ENCODE peak calls at places on chromosomes 13 and 19, in seven cellular contexts. One of them, this sample, is unnamed.

GRCh38 chr19:48419158-48419920 is 25.9 kb downstream of the GRIN2D start:
- DNase-seq in fibroblast of mammary gland: peak
- DNase-seq in ELR: peak
- DNase-seq in choroid plexus epithelial cell: peak
- DNase-seq in mesendoderm: peak
- DNase-seq in stimulated activated CD4-positive, alpha-beta T cell treated with anti-CD3 and anti-CD28 coated beads, Interleukin-15, amount 100 ng/mL, for 24 hours: peak
- DNase-seq in neural progenitor cell: peak
- DNase-seq in this sample: no peak

GRCh38 chr19:14475251-14476073 is at the start of gene PTGER1:
- DNase-seq in fibroblast of mammary gland: peak
- DNase-seq in ELR: peak
- DNase-seq in choroid plexus epithelial cell: peak
- DNase-seq in mesendoderm: peak
- DNase-seq in stimulated activated CD4-positive, alpha-beta T cell treated with anti-CD3 and anti-CD28 coated beads, Interleukin-15, amount 100 ng/mL, for 24 hours: peak
- DNase-seq in neural progenitor cell: peak
- DNase-seq in this sample: peak

GRCh38 chr13:59111711-59112110 is 1052.0 kb downstream of the DIAPH3 start:
- DNase-seq in fibroblast of mammary gland: peak
- DNase-seq in ELR: peak
- DNase-seq in choroid plexus epithelial cell: peak
- DNase-seq in mesendoderm: no peak
- DNase-seq in stimulated activated CD4-positive, alpha-beta T cell treated with anti-CD3 and anti-CD28 coated beads, Interleukin-15, amount 100 ng/mL, for 24 hours: no peak
- DNase-seq in neural progenitor cell: no peak
- DNase-seq in this sample: no peak

GRCh38 chr19:48881741-48882657 is 9.8 kb downstream of the PPP1R15A start:
- DNase-seq in fibroblast of mammary gland: no peak
- DNase-seq in ELR: peak
- DNase-seq in choroid plexus epithelial cell: peak
- DNase-seq in mesendoderm: peak
- DNase-seq in stimulated activated CD4-positive, alpha-beta T cell treated with anti-CD3 and anti-CD28 coated beads, Interleukin-15, amount 100 ng/mL, for 24 hours: no peak
- DNase-seq in neural progenitor cell: peak
- DNase-seq in this sample: peak

GRCh38 chr19:46630806-46631205 is 5.2 kb downstream of the GNG8 start:
- DNase-seq in fibroblast of mammary gland: no peak
- DNase-seq in ELR: no peak
- DNase-seq in choroid plexus epithelial cell: no peak
- DNase-seq in mesendoderm: no peak
- DNase-seq in stimulated activated CD4-positive, alpha-beta T cell treated with anti-CD3 and anti-CD28 coated beads, Interleukin-15, amount 100 ng/mL, for 24 hours: no peak
- DNase-seq in neural progenitor cell: no peak
- DNase-seq in this sample: no peak

GRCh38 chr13:39777527-39778061 is 122.1 kb downstream of the COG6 start:
- DNase-seq in fibroblast of mammary gland: peak
- DNase-seq in ELR: peak
- DNase-seq in choroid plexus epithelial cell: peak
- DNase-seq in mesendoderm: peak
- DNase-seq in stimulated activated CD4-positive, alpha-beta T cell treated with anti-CD3 and anti-CD28 coated beads, Interleukin-15, amount 100 ng/mL, for 24 hours: peak
- DNase-seq in neural progenitor cell: peak
- DNase-seq in this sample: peak

GRCh38 chr13:52447815-52448552 is 2.5 kb downstream of the VPS36 start:
- DNase-seq in fibroblast of mammary gland: no peak
- DNase-seq in ELR: no peak
- DNase-seq in choroid plexus epithelial cell: peak
- DNase-seq in mesendoderm: peak
- DNase-seq in stimulated activated CD4-positive, alpha-beta T cell treated with anti-CD3 and anti-CD28 coated beads, Interleukin-15, amount 100 ng/mL, for 24 hours: no peak
- DNase-seq in neural progenitor cell: peak
- DNase-seq in this sample: no peak

GRCh38 chr13:101210774-101211173 is 205.5 kb downstream of the NALCN start:
- DNase-seq in fibroblast of mammary gland: no peak
- DNase-seq in ELR: no peak
- DNase-seq in choroid plexus epithelial cell: peak
- DNase-seq in mesendoderm: no peak
- DNase-seq in stimulated activated CD4-positive, alpha-beta T cell treated with anti-CD3 and anti-CD28 coated beads, Interleukin-15, amount 100 ng/mL, for 24 hours: no peak
- DNase-seq in neural progenitor cell: no peak
- DNase-seq in this sample: no peak

GRCh38 chr13:23621316-23621645 is 51.1 kb downstream of the TNFRSF19 start:
- DNase-seq in fibroblast of mammary gland: peak
- DNase-seq in ELR: peak
- DNase-seq in choroid plexus epithelial cell: peak
- DNase-seq in mesendoderm: peak
- DNase-seq in stimulated activated CD4-positive, alpha-beta T cell treated with anti-CD3 and anti-CD28 coated beads, Interleukin-15, amount 100 ng/mL, for 24 hours: peak
- DNase-seq in neural progenitor cell: no peak
- DNase-seq in this sample: peak

GRCh38 chr19:1453525-1454371 is 3.8 kb downstream of the APC2 start:
- DNase-seq in fibroblast of mammary gland: peak
- DNase-seq in ELR: peak
- DNase-seq in choroid plexus epithelial cell: no peak
- DNase-seq in mesendoderm: no peak
- DNase-seq in stimulated activated CD4-positive, alpha-beta T cell treated with anti-CD3 and anti-CD28 coated beads, Interleukin-15, amount 100 ng/mL, for 24 hours: no peak
- DNase-seq in neural progenitor cell: peak
- DNase-seq in this sample: no peak

This sample was measured in trophoblast cell.